ENCODE peak calls at places on chromosomes 7 and 10, in four cellular contexts. M, I, K and Y are unnamed samples.
A peak's percentile ranks its signal among the peaks of the same experiment; 100 is the strongest.

GRCh38 chr10:625335-625699 is 64.2 kb downstream of the DIP2C start:
- DNase-seq in I (no peak), M (peak; percentile 83), K (no peak), Y (no peak)

GRCh38 chr7:17991866-17992648 is 35.6 kb downstream of the PRPS1L1 start:
- DNase-seq in M (no peak), K (no peak), I (no peak), Y (no peak)

GRCh38 chr7:140315498-140316164 is 82.7 kb downstream of the SLC37A3 start:
- DNase-seq in M (no peak), K (no peak), I (no peak), Y (no peak)

GRCh38 chr10:68792115-68792514 is 35.2 kb upstream of the STOX1 start:
- DNase-seq in K (no peak), I (no peak), M (no peak), Y (no peak)

GRCh38 chr7:37211097-37211496 is 237.6 kb downstream of the ELMO1 start:
- DNase-seq in I (no peak), M (no peak), K (no peak), Y (no peak)

GRCh38 chr10:92087750-92088395 is 164.3 kb downstream of the BTAF1 start:
- DNase-seq in M (peak; percentile 62), I (peak; percentile 64), K (peak; percentile 17), Y (no peak)

GRCh38 chr10:43965033-43965917 is 316.6 kb upstream of the ZNF32 start:
- DNase-seq in M (no peak), I (peak; percentile 74), K (no peak), Y (no peak)

GRCh38 chr10:30185916-30186315 is 126.5 kb upstream of the JCAD start:
- DNase-seq in M (no peak), K (no peak), I (no peak), Y (no peak)

GRCh38 chr10:10333622-10334021 is 684.0 kb upstream of the CELF2 start:
- DNase-seq in K (no peak), M (no peak), I (no peak), Y (no peak)

GRCh38 chr7:187237-187927 is 5.0 kb upstream of the FAM20C start:
- DNase-seq in K (no peak), M (no peak), I (no peak), Y (no peak)

GRCh38 chr10:95664543-95664942 is 8.0 kb upstream of the ALDH18A1 start:
- DNase-seq in I (no peak), M (no peak), K (no peak), Y (no peak)

GRCh38 chr7:139960158-139960557 is 102.6 kb downstream of the PARP12 start:
- DNase-seq in M (no peak), K (no peak), I (no peak), Y (no peak)

GRCh38 chr7:148652773-148653172 is 45.9 kb upstream of the CUL1 start:
- DNase-seq in M (no peak), K (no peak), I (no peak), Y (no peak)

GRCh38 chr10:96305019-96305418 is 785 bp downstream of the DNTT start:
- DNase-seq in M (no peak), K (no peak), I (no peak), Y (no peak)

GRCh38 chr10:16652154-16652553 is 130.5 kb upstream of the C1QL3 start:
- DNase-seq in I (no peak), K (no peak), M (no peak), Y (no peak)

GRCh38 chr7:148527717-148528168 is 62.8 kb upstream of the C7orf33 start:
- DNase-seq in M (no peak), I (peak; percentile 47), K (peak; percentile 74), Y (peak; percentile 82)

GRCh38 chr7:106224797-106225196 is 60.0 kb downstream of the NAMPT start:
- DNase-seq in M (no peak), I (no peak), K (no peak), Y (no peak)

GRCh38 chr10:112793197-112793921 is 156.7 kb upstream of the TCF7L2 start:
- DNase-seq in K (no peak), I (no peak), M (no peak), Y (no peak)

GRCh38 chr7:35019801-35020200 is 17.5 kb downstream of the DPY19L1 start:
- DNase-seq in K (no peak), I (no peak), M (no peak), Y (no peak)

GRCh38 chr10:123038782-123039631 is 30.2 kb downstream of the ACADSB start:
- DNase-seq in I (no peak), K (no peak), M (no peak), Y (no peak)

GRCh38 chr7:17774248-17774647 is 166.0 kb downstream of the SNX13 start:
- DNase-seq in K (no peak), M (no peak), I (no peak), Y (no peak)

GRCh38 chr7:80392229-80393169 is 119.4 kb downstream of the GNAT3 start:
- DNase-seq in I (no peak), M (no peak), K (no peak), Y (no peak)

GRCh38 chr7:44637788-44638594 is 31.6 kb downstream of the OGDH start:
- DNase-seq in K (peak; percentile 61), M (no peak), I (peak; percentile 86), Y (no peak)

GRCh38 chr7:123397746-123398145 is 136.6 kb downstream of the IQUB start:
- DNase-seq in M (no peak), I (no peak), K (no peak), Y (no peak)

GRCh38 chr7:2527505-2528464 is 8.2 kb downstream of the LFNG start:
- DNase-seq in I (no peak), M (no peak), K (peak; percentile 39), Y (no peak)

GRCh38 chr10:84352251-84352842 is 24.0 kb downstream of the CCSER2 start:
- DNase-seq in K (peak; percentile 57), M (peak; percentile 63), I (no peak), Y (peak; percentile 78)

GRCh38 chr7:11835260-11835659 is 3.3 kb upstream of the THSD7A start:
- DNase-seq in I (no peak), M (no peak), K (no peak), Y (no peak)

GRCh38 chr10:121833387-121833786 is 94.4 kb downstream of the ATE1 start:
- DNase-seq in K (no peak), I (no peak), M (no peak), Y (no peak)

GRCh38 chr7:25122373-25122772 is 2.7 kb downstream of the CYCS start:
- DNase-seq in K (no peak), I (no peak), M (no peak), Y (no peak)

GRCh38 chr10:132331259-132331955 is 586 bp upstream of the LRRC27 start:
- DNase-seq in M (no peak), I (no peak), K (no peak), Y (no peak)

GRCh38 chr7:144736880-144737493 is 98.9 kb downstream of the TPK1 start:
- DNase-seq in I (no peak), K (no peak), M (no peak), Y (no peak)

GRCh38 chr7:2209146-2209960 is 23.4 kb downstream of the MAD1L1 start:
- DNase-seq in I (peak; percentile 32), K (peak; percentile 29), M (peak; percentile 82), Y (peak; percentile 89)

GRCh38 chr7:15780271-15780670 is 93.8 kb upstream of the MEOX2 start:
- DNase-seq in M (no peak), I (no peak), K (no peak), Y (no peak)

GRCh38 chr7:155577509-155577905 is 31.1 kb upstream of the CNPY1 start:
- DNase-seq in I (no peak), M (no peak), K (no peak), Y (no peak)

GRCh38 chr7:75944507-75944906 is 29.6 kb downstream of the POR start:
- DNase-seq in M (no peak), I (no peak), K (no peak), Y (no peak)

GRCh38 chr10:64555609-64556008 is 1034.4 kb downstream of the REEP3 start:
- DNase-seq in M (no peak), I (no peak), K (no peak), Y (no peak)

GRCh38 chr10:124639206-124639605 is 105.0 kb downstream of the FAM53B start:
- DNase-seq in I (no peak), M (no peak), K (no peak), Y (no peak)

GRCh38 chr7:66847879-66848810 is 72.9 kb upstream of the TMEM248 start:
- DNase-seq in I (no peak), M (no peak), K (no peak), Y (peak; percentile 40)

GRCh38 chr10:14555806-14556205 is 218.9 kb downstream of the FAM107B start:
- DNase-seq in M (no peak), K (no peak), I (no peak), Y (no peak)
- H3K27ac ChIP-seq in M (peak overlapping the region; percentile 79), K (no peak overlapping the region), I (peak overlapping the region; percentile 46), Y (peak overlapping the region; percentile 70)

DNA sequence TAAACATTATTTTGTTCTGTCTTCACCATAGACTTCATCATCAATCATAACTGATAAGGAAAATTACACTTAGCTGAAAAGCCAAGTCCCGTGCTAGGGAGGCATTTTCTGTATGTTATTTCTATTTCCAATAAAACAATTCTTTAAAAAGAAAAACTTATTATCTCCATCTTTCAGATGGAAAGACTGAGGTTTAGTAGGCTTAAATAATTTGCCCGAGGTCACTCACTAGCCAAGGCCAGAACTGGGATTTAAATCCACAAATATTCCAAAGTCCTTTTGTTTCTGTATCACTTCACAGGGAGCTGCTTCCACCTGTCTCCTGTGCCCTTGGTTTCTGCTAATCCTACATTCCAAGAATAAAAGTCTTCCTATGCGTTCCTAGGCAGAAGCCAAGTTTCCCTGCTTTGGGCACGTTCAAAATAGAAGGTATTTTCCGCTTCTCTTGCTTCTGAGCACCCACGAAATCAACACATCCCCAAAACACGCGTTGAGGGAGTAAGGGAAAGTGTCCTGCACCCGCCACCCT is 720 bp downstream of the CPVL start:
- DNase-seq in M (no peak), I (no peak), K (no peak), Y (no peak)
- H3K27me3 ChIP-seq in M (peaks cover 40% of the 10 kb centered on the region), I (peaks cover 8% of the 10 kb centered on the region), K (peaks cover 3% of the 10 kb centered on the region), Y (peaks cover 2% of the 10 kb centered on the region)

DNA sequence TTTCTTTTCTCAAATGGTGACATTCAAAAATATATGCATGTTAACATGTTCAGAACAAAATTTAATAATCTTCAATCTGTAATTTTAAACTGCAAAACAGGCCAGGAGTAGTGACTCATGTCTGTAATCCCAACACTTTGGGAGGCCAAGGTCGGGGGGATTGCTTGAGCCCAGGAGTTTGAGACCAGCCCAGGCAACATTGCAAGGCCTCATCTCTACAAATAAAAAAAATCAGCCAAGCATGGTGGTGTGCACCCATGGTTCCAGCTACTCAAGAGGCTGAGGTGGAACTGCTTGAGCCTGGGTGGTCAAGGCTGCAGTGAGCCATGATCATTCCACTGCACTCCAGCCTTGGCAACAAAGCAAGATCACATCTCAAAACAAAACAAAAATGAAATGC is 394.3 kb downstream of the PARD3 start:
- DNase-seq in K (no peak), I (no peak), M (no peak), Y (no peak)
- H3K27ac ChIP-seq in K (no peak overlapping the region), I (no peak overlapping the region), M (no peak overlapping the region), Y (no peak overlapping the region)

DNA sequence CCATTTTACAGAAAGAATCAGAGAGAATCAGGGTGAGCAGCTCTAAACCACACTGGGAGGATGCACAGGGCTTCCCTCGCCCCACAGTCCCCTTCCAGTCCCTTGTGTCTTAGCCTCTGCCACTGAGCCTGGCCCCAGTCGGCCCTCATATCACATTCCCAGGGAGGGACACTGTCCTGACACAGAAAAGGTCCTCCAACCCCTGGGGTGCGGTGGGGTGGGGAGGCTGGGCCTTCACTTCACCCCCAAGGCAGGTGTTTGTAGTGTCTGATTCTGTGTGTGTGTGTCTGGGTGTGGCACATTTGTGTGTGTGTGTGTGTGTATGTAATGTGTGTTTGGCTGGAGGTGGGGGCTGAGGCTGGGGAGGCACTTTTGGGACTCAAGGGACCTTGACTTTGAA is 1.8 kb upstream of the KCP start:
- DNase-seq in I (no peak), K (no peak), M (no peak), Y (no peak)
- H3K27me3 ChIP-seq in I (no peaks in the 10 kb centered on the region), K (peaks cover 24% of the 10 kb centered on the region), M (peaks cover 59% of the 10 kb centered on the region), Y (no peaks in the 10 kb centered on the region)